ENCODE peak calls at places on chromosome 18, in six cellular contexts. O, Y, C, X, Q and F are unnamed samples.

GRCh38 chr18:3367491-3368091 is 82.4 kb upstream of the TGIF1 start:
- DNase-seq in O (no peak), Y (no peak), C (no peak), X (no peak), Q (no peak), F (peak)

GRCh38 chr18:45464619-45465018 is 150.7 kb upstream of the SLC14A2 start:
- DNase-seq in O (no peak), Y (no peak), C (no peak), X (no peak), Q (no peak), F (no peak)

GRCh38 chr18:3889121-3889520 is 439.1 kb downstream of the TGIF1 start:
- DNase-seq in O (no peak), Y (no peak), C (no peak), X (no peak), Q (no peak), F (no peak)

GRCh38 chr18:70288171-70288850 is 534 bp upstream of the SOCS6 start:
- DNase-seq in O (peak), Y (peak), C (no peak), X (no peak), Q (no peak), F (no peak)

GRCh38 chr18:35938562-35938961 is 33.9 kb upstream of the RMP24 start:
- DNase-seq in O (no peak), Y (no peak), C (no peak), X (no peak), Q (no peak), F (no peak)

GRCh38 chr18:50203801-50204604 is 9.1 kb upstream of the MYO5B start:
- DNase-seq in O (no peak), Y (peak), C (no peak), X (no peak), Q (no peak), F (peak)

GRCh38 chr18:63365909-63366269 is 1.1 kb downstream of the KDSR start:
- DNase-seq in O (no peak), Y (peak), C (no peak), X (no peak), Q (no peak), F (no peak)

GRCh38 chr18:35172009-35172408 is 68.8 kb upstream of the ZNF397 start:
- DNase-seq in O (no peak), Y (no peak), C (no peak), X (no peak), Q (no peak), F (no peak)

GRCh38 chr18:26545737-26546136 is 2.6 kb downstream of the KCTD1 start:
- DNase-seq in O (no peak), Y (no peak), C (no peak), X (no peak), Q (no peak), F (no peak)

GRCh38 chr18:37270046-37270665 is 295.4 kb downstream of the CELF4 start:
- DNase-seq in O (peak), Y (peak), C (peak), X (peak), Q (peak), F (no peak)

GRCh38 chr18:58484989-58485962 is 143.6 kb downstream of the ALPK2 start:
- DNase-seq in O (no peak), Y (peak), C (no peak), X (no peak), Q (no peak), F (no peak)

GRCh38 chr18:62437520-62438329 is 85.1 kb upstream of the ZCCHC2 start:
- DNase-seq in O (no peak), Y (no peak), C (no peak), X (no peak), Q (no peak), F (peak)

GRCh38 chr18:63834471-63835113 is 52.9 kb upstream of the SERPINB2 start:
- DNase-seq in O (no peak), Y (no peak), C (peak), X (no peak), Q (no peak), F (no peak)

GRCh38 chr18:13240060-13240725 is 21.6 kb downstream of the LDLRAD4 start:
- DNase-seq in O (no peak), Y (no peak), C (no peak), X (no peak), Q (no peak), F (no peak)

GRCh38 chr18:50306944-50307343 is 19.5 kb upstream of the CXXC1 start:
- DNase-seq in O (no peak), Y (no peak), C (no peak), X (no peak), Q (no peak), F (no peak)

GRCh38 chr18:70390366-70391090 is 101.7 kb downstream of the SOCS6 start:
- DNase-seq in O (peak), Y (no peak), C (peak), X (no peak), Q (no peak), F (no peak)

GRCh38 chr18:35267809-35268208 is 22.2 kb downstream of the ZSCAN30 start:
- DNase-seq in O (no peak), Y (no peak), C (no peak), X (no peak), Q (no peak), F (no peak)

GRCh38 chr18:21933931-21934765 is 193.6 kb downstream of the MIB1 start:
- DNase-seq in O (no peak), Y (peak), C (no peak), X (no peak), Q (no peak), F (no peak)

GRCh38 chr18:2302012-2302411 is 269.3 kb downstream of the METTL4 start:
- DNase-seq in O (no peak), Y (no peak), C (no peak), X (no peak), Q (no peak), F (no peak)

GRCh38 chr18:61569176-61569892 is 236.1 kb downstream of the CDH20 start:
- DNase-seq in O (peak), Y (no peak), C (peak), X (peak), Q (no peak), F (peak)

GRCh38 chr18:49486959-49487710 is at the start of gene C18orf32:
- DNase-seq in O (peak), Y (peak), C (peak), X (peak), Q (peak), F (peak)

GRCh38 chr18:49617846-49618245 is 56.0 kb downstream of the LIPG start:
- DNase-seq in O (no peak), Y (no peak), C (no peak), X (no peak), Q (no peak), F (no peak)

GRCh38 chr18:72089432-72089831 is 454.7 kb downstream of the CBLN2 start:
- DNase-seq in O (no peak), Y (no peak), C (no peak), X (no peak), Q (no peak), F (no peak)

GRCh38 chr18:903703-904102 is 968 bp upstream of the ADCYAP1 start:
- DNase-seq in O (no peak), Y (peak), C (no peak), X (no peak), Q (peak), F (peak)

GRCh38 chr18:42437646-42438045 is 482.6 kb downstream of the PIK3C3 start:
- DNase-seq in O (no peak), Y (no peak), C (no peak), X (peak), Q (no peak), F (no peak)

GRCh38 chr18:30358545-30358944 is 684.0 kb downstream of the DSC3 start:
- DNase-seq in O (no peak), Y (no peak), C (no peak), X (no peak), Q (no peak), F (no peak)

GRCh38 chr18:25283769-25284168 is 68.2 kb downstream of the ZNF521 start:
- DNase-seq in O (no peak), Y (no peak), C (no peak), X (no peak), Q (no peak), F (no peak)

GRCh38 chr18:9914334-9914583 is 443 bp downstream of the VAPA start:
- DNase-seq in O (no peak), Y (no peak), C (no peak), X (no peak), Q (no peak), F (no peak)

GRCh38 chr18:51278045-51278649 is 80.7 kb upstream of the MEX3C start:
- DNase-seq in O (no peak), Y (peak), C (no peak), X (no peak), Q (peak), F (peak)

GRCh38 chr18:61129001-61129400 is 204.2 kb upstream of the CDH20 start:
- DNase-seq in O (no peak), Y (no peak), C (no peak), X (no peak), Q (no peak), F (no peak)

GRCh38 chr18:3799515-3799914 is 349.5 kb downstream of the TGIF1 start:
- DNase-seq in O (no peak), Y (no peak), C (no peak), X (no peak), Q (no peak), F (no peak)

GRCh38 chr18:36534154-36534688 is 236.7 kb downstream of the FHOD3 start:
- DNase-seq in O (no peak), Y (no peak), C (no peak), X (no peak), Q (no peak), F (no peak)

GRCh38 chr18:31677592-31677991 is 6.8 kb downstream of the B4GALT6 start:
- DNase-seq in O (no peak), Y (no peak), C (no peak), X (no peak), Q (no peak), F (no peak)

GRCh38 chr18:76437011-76437410 is 58.0 kb downstream of the ZNF516 start:
- DNase-seq in O (no peak), Y (no peak), C (no peak), X (no peak), Q (no peak), F (no peak)

GRCh38 chr18:2508678-2509077 is 62.6 kb downstream of the METTL4 start:
- DNase-seq in O (no peak), Y (no peak), C (no peak), X (no peak), Q (no peak), F (no peak)

GRCh38 chr18:37566479-37567060 is 972 bp upstream of the CELF4 start:
- DNase-seq in O (no peak), Y (no peak), C (no peak), X (no peak), Q (no peak), F (no peak)